ENCODE peak calls at places on chromosomes 5 and 9, in five cellular contexts. A, Q, D, B and M are unnamed samples.
A peak's percentile ranks its signal among the peaks of the same experiment; 100 is the strongest.

GRCh38 chr5:119411935-119412623 is 40.2 kb upstream of the HSD17B4 start:
- DNase-seq in A (peak; percentile 79), Q (no peak), D (no peak), B (peak; percentile 77), M (peak; percentile 63)

GRCh38 chr9:136532799-136533774 is 12.8 kb downstream of the NOTCH1 start:
- DNase-seq in A (no peak), Q (no peak), D (no peak), B (no peak), M (no peak)

GRCh38 chr5:157388148-157388547 is 71.9 kb upstream of the NIPAL4 start:
- DNase-seq in A (no peak), Q (no peak), D (no peak), B (no peak), M (no peak)

GRCh38 chr9:137449931-137450537 is 8.9 kb upstream of the ENTPD8 start:
- DNase-seq in A (no peak), Q (no peak), D (no peak), B (no peak), M (no peak)

GRCh38 chr5:42108468-42108867 is 183.4 kb downstream of the FBXO4 start:
- DNase-seq in A (no peak), Q (no peak), D (no peak), B (no peak), M (no peak)

GRCh38 chr5:116998024-116998423 is 423.4 kb upstream of the SEMA6A start:
- DNase-seq in A (no peak), Q (no peak), D (no peak), B (no peak), M (no peak)

GRCh38 chr9:125407974-125408900 is 146.6 kb downstream of the GAPVD1 start:
- DNase-seq in A (peak; percentile 66), Q (peak; percentile 94), D (peak; percentile 8), B (peak; percentile 89), M (peak; percentile 80)

GRCh38 chr5:175517824-175518450 is 39.6 kb downstream of the SFXN1 start:
- DNase-seq in A (no peak), Q (no peak), D (peak; percentile 63), B (no peak), M (no peak)

GRCh38 chr5:101084353-101084752 is 181.3 kb upstream of the ST8SIA4 start:
- DNase-seq in A (no peak), Q (no peak), D (no peak), B (no peak), M (no peak)

GRCh38 chr9:137589441-137590122 is 730 bp downstream of the ZMYND19 start:
- DNase-seq in A (no peak), Q (no peak), D (no peak), B (peak; percentile 54), M (no peak)

GRCh38 chr5:9165567-9165966 is 380.3 kb downstream of the SEMA5A start:
- DNase-seq in A (no peak), Q (peak; percentile 29), D (no peak), B (no peak), M (no peak)

GRCh38 chr5:122726990-122727616 is 47.8 kb upstream of the SNX2 start:
- DNase-seq in A (no peak), Q (no peak), D (peak; percentile 24), B (no peak), M (no peak)

GRCh38 chr5:143682221-143682620 is 129.7 kb upstream of the HMHB1 start:
- DNase-seq in A (no peak), Q (no peak), D (no peak), B (peak; percentile 40), M (no peak)

GRCh38 chr9:84266087-84266561 is 74.4 kb downstream of the SLC28A3 start:
- DNase-seq in A (peak; percentile 42), Q (no peak), D (no peak), B (no peak), M (peak; percentile 2)

GRCh38 chr9:33517373-33517772 is 6.7 kb upstream of the ANKRD18B start:
- DNase-seq in A (peak; percentile 43), Q (no peak), D (no peak), B (peak; percentile 39), M (peak; percentile 25)

GRCh38 chr5:141609044-141609443 is 9.8 kb downstream of the DIAPH1 start:
- DNase-seq in A (no peak), Q (no peak), D (no peak), B (no peak), M (no peak)

GRCh38 chr9:126375386-126375785 is 48.8 kb downstream of the MVB12B start:
- DNase-seq in A (peak; percentile 42), Q (no peak), D (no peak), B (no peak), M (no peak)

GRCh38 chr9:104984994-104985393 is 57.0 kb upstream of the ABCA1 start:
- DNase-seq in A (no peak), Q (no peak), D (no peak), B (no peak), M (no peak)

GRCh38 chr9:136902259-136902821 is 16.0 kb downstream of the TRAF2 start:
- DNase-seq in A (peak; percentile 93), Q (no peak), D (peak; percentile 24), B (no peak), M (peak; percentile 88)

GRCh38 chr5:157523976-157524375 is 51.6 kb downstream of the ADAM19 start:
- DNase-seq in A (no peak), Q (no peak), D (no peak), B (no peak), M (no peak)

GRCh38 chr9:121815084-121815483 is 163.7 kb downstream of the DAB2IP start:
- DNase-seq in A (no peak), Q (no peak), D (no peak), B (no peak), M (no peak)

GRCh38 chr5:78971998-78972397 is 13.1 kb downstream of the ARSB start:
- DNase-seq in A (no peak), Q (no peak), D (no peak), B (no peak), M (no peak)

GRCh38 chr5:91281409-91281808 is 101.7 kb downstream of the ARRDC3 start:
- DNase-seq in A (no peak), Q (no peak), D (peak; percentile 95), B (no peak), M (no peak)

GRCh38 chr9:115264333-115264732 is 146.4 kb upstream of the TNC start:
- DNase-seq in A (no peak), Q (no peak), D (no peak), B (no peak), M (no peak)

GRCh38 chr5:135208555-135209494 is 174.8 kb upstream of the PITX1 start:
- DNase-seq in A (no peak), Q (peak; percentile 91), D (peak; percentile 87), B (peak; percentile 37), M (peak; percentile 68)

GRCh38 chr5:109805882-109806281 is 116.2 kb downstream of the MAN2A1 start:
- DNase-seq in A (peak; percentile 46), Q (no peak), D (no peak), B (peak; percentile 38), M (peak; percentile 34)

GRCh38 chr5:131305906-131306305 is 42.1 kb downstream of the CDC42SE2 start:
- DNase-seq in A (no peak), Q (no peak), D (no peak), B (no peak), M (no peak)

GRCh38 chr5:157828949-157829639 is 29.9 kb downstream of the CLINT1 start:
- DNase-seq in A (no peak), Q (no peak), D (no peak), B (no peak), M (no peak)

GRCh38 chr5:107393846-107394245 is 276.9 kb downstream of the EFNA5 start:
- DNase-seq in A (no peak), Q (no peak), D (no peak), B (no peak), M (no peak)

GRCh38 chr5:138274189-138274853 is at the start of gene GFRA3:
- DNase-seq in A (no peak), Q (no peak), D (no peak), B (peak; percentile 55), M (peak; percentile 10)

GRCh38 chr5:77867914-77868313 is 91.8 kb upstream of the TBCA start:
- DNase-seq in A (no peak), Q (no peak), D (no peak), B (no peak), M (no peak)

GRCh38 chr9:108057421-108058136 is 568.0 kb upstream of the KLF4 start:
- DNase-seq in A (peak; percentile 33), Q (no peak), D (peak; percentile 95), B (no peak), M (peak; percentile 8)

GRCh38 chr5:143938230-143938629 is 126.3 kb downstream of the HMHB1 start:
- DNase-seq in A (no peak), Q (no peak), D (no peak), B (no peak), M (no peak)

DNA sequence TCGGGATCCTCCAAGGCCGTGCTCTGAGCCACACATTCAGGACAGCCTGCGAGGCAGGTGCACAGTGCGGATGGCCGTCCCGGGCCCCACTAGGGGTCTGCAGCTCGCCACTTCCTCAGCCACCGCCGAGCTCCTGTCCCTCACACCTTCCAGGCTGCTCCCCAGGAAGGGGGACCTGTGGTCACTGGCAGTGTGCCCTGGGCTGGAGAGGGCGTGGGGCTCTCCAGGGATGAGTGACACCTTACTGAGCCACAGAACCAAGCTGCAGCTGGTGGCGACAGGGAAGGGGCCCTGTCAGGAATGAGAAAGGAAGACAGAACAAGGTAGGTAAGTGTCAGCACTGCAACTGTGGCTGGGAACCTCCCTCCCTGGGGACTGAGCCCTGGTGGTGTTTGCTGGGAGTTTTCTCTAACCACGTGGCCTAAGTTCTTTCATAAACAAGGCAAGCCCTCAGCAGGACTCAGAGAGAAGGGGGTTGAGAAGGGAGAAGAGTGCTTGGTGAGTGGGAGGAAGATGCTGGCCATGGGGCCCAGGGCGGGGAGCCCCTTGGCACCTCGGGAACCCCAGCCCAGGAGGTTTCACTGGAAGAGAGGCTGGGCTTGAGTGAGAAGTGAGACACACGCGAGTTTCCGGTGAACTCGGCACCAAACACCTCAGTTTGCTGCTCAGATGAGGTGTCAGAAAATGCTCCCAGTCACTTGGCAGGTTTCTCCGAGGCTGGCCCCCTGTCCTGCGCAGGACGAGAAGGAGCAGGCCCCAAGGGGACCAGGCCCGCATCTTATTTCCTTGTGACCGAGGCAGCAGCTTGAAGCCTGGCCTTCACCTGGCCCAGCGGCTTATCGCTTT is 5.2 kb downstream of the IL13 start:
- DNase-seq in A (no peak), Q (no peak), D (no peak), B (no peak), M (no peak)
- TF ChIP-seq CTCF in A (no peak), Q (no peak), D (no peak), B (no peak), M (no peak)

GRCh38 chr9:91771027-91771426 is 179.0 kb downstream of the ROR2 start:
- DNase-seq in A (peak; percentile 52), Q (no peak), D (peak; percentile 81), B (peak; percentile 56), M (no peak)
- TF ChIP-seq CTCF in A (no peak), Q (peak; percentile 42), D (peak; percentile 66), B (peak; percentile 56), M (no peak)

GRCh38 chr5:102223542-102224444 is 72.3 kb downstream of the SLCO4C1 start:
- DNase-seq in A (peak; percentile 6), Q (no peak), D (no peak), B (peak; percentile 57), M (peak; percentile 39)
- TF ChIP-seq CTCF in A (peak; percentile 50), Q (peak; percentile 55), D (peak; percentile 20), B (peak; percentile 46), M (peak; percentile 52)

DNA sequence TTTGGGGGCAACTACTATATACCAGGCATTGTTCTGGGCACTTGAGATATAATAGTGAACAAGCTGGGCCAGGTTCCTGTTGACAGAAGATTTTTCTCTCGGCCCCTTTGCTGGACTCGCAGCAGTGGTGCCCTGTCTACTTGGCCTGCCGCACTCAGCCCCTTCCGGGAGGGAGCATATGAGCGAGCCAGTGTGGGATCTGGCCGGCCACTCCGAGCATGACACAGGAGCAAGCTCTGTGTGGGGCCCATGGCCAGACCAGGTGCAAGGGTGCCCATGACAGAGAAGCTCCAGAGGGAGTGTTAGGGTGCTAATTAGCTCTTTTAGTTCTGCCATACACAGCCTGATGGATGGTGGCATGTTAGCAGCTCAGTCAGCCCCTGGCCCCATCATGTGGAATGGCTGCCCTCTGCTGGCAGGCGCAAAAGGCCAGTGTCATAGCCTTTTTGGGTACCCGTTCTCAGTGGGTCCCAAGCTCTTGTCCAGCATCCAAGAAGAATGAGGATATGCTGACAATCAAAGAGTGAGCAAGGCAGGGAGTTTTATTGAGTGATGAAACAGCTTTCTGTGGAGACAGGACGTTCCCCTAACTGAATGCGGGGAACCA is 9.3 kb upstream of the KIF4B start:
- DNase-seq in A (peak; percentile 6), Q (no peak), D (no peak), B (peak; percentile 9), M (peak; percentile 76)
- TF ChIP-seq CTCF in A (no peak), Q (peak; percentile 32), D (peak; percentile 41), B (peak; percentile 54), M (peak; percentile 78)